ENCODE peak calls at places on chromosomes 4 and X, in five cellular contexts. One of them, this sample, is unnamed.

GRCh38 chrX:153476628-153477027 is 6.3 kb upstream of the HAUS7 start:
- DNase-seq in hepatocyte: peak; percentile 68
- DNase-seq in heart left ventricle: peak; percentile 70
- DNase-seq in activated CD8-positive, alpha-beta T cell treated with anti-CD3 and anti-CD28 coated beads for 36 hours: no peak
- DNase-seq in testis: peak; percentile 63
- DNase-seq in this sample: no peak

GRCh38 chr4:13260513-13260912 is 223.6 kb downstream of the RAB28 start:
- DNase-seq in hepatocyte: no peak
- DNase-seq in heart left ventricle: no peak
- DNase-seq in activated CD8-positive, alpha-beta T cell treated with anti-CD3 and anti-CD28 coated beads for 36 hours: no peak
- DNase-seq in testis: no peak
- DNase-seq in this sample: no peak

GRCh38 chrX:23503835-23504539 is 163.3 kb upstream of the PRDX4 start:
- DNase-seq in hepatocyte: peak; percentile 89
- DNase-seq in heart left ventricle: peak; percentile 83
- DNase-seq in activated CD8-positive, alpha-beta T cell treated with anti-CD3 and anti-CD28 coated beads for 36 hours: no peak
- DNase-seq in testis: peak; percentile 46
- DNase-seq in this sample: no peak

GRCh38 chr4:38099908-38100407 is 139.8 kb downstream of the PTTG2 start:
- DNase-seq in hepatocyte: no peak
- DNase-seq in heart left ventricle: no peak
- DNase-seq in activated CD8-positive, alpha-beta T cell treated with anti-CD3 and anti-CD28 coated beads for 36 hours: no peak
- DNase-seq in testis: no peak
- DNase-seq in this sample: no peak

GRCh38 chrX:12971282-12972003 is 3.5 kb upstream of the TMSB4X start:
- DNase-seq in hepatocyte: no peak
- DNase-seq in heart left ventricle: peak; percentile 70
- DNase-seq in activated CD8-positive, alpha-beta T cell treated with anti-CD3 and anti-CD28 coated beads for 36 hours: peak; percentile 59
- DNase-seq in testis: peak; percentile 20
- DNase-seq in this sample: no peak

GRCh38 chr4:75494563-75494962 is 19.6 kb downstream of the RCHY1 start:
- DNase-seq in hepatocyte: no peak
- DNase-seq in heart left ventricle: no peak
- DNase-seq in activated CD8-positive, alpha-beta T cell treated with anti-CD3 and anti-CD28 coated beads for 36 hours: no peak
- DNase-seq in testis: no peak
- DNase-seq in this sample: no peak

GRCh38 chr4:158481811-158482210 is 39.9 kb upstream of the RXFP1 start:
- DNase-seq in hepatocyte: no peak
- DNase-seq in heart left ventricle: no peak
- DNase-seq in activated CD8-positive, alpha-beta T cell treated with anti-CD3 and anti-CD28 coated beads for 36 hours: no peak
- DNase-seq in testis: no peak
- DNase-seq in this sample: no peak

GRCh38 chrX:49053223-49054072 is 5.4 kb upstream of the CCDC120 start:
- DNase-seq in hepatocyte: peak; percentile 86
- DNase-seq in heart left ventricle: peak; percentile 66
- DNase-seq in activated CD8-positive, alpha-beta T cell treated with anti-CD3 and anti-CD28 coated beads for 36 hours: peak; percentile 73
- DNase-seq in testis: peak; percentile 59
- DNase-seq in this sample: peak; percentile 74

GRCh38 chr4:125123710-125124109 is 191.0 kb upstream of the FAT4 start:
- DNase-seq in hepatocyte: no peak
- DNase-seq in heart left ventricle: no peak
- DNase-seq in activated CD8-positive, alpha-beta T cell treated with anti-CD3 and anti-CD28 coated beads for 36 hours: no peak
- DNase-seq in testis: no peak
- DNase-seq in this sample: no peak

GRCh38 chr4:147453561-147454141 is 27.2 kb upstream of the EDNRA start:
- DNase-seq in hepatocyte: peak; percentile 24
- DNase-seq in heart left ventricle: no peak
- DNase-seq in activated CD8-positive, alpha-beta T cell treated with anti-CD3 and anti-CD28 coated beads for 36 hours: no peak
- DNase-seq in testis: no peak
- DNase-seq in this sample: no peak

GRCh38 chrX:155747520-155747919 is 133.6 kb upstream of the VAMP7 start:
- DNase-seq in hepatocyte: no peak
- DNase-seq in heart left ventricle: peak; percentile 37
- DNase-seq in activated CD8-positive, alpha-beta T cell treated with anti-CD3 and anti-CD28 coated beads for 36 hours: no peak
- DNase-seq in testis: no peak
- DNase-seq in this sample: no peak

GRCh38 chrX:31279359-31279758 is 207.5 kb upstream of the FTHL17 start:
- DNase-seq in hepatocyte: peak; percentile 5
- DNase-seq in heart left ventricle: no peak
- DNase-seq in activated CD8-positive, alpha-beta T cell treated with anti-CD3 and anti-CD28 coated beads for 36 hours: no peak
- DNase-seq in testis: no peak
- DNase-seq in this sample: no peak

GRCh38 chr4:5757536-5757935 is 46.5 kb downstream of the EVC start:
- DNase-seq in hepatocyte: no peak
- DNase-seq in heart left ventricle: no peak
- DNase-seq in activated CD8-positive, alpha-beta T cell treated with anti-CD3 and anti-CD28 coated beads for 36 hours: no peak
- DNase-seq in testis: no peak
- DNase-seq in this sample: no peak

GRCh38 chrX:65635371-65635770 is 32.1 kb upstream of the MSN start:
- DNase-seq in hepatocyte: no peak
- DNase-seq in heart left ventricle: peak; percentile 50
- DNase-seq in activated CD8-positive, alpha-beta T cell treated with anti-CD3 and anti-CD28 coated beads for 36 hours: no peak
- DNase-seq in testis: peak; percentile 37
- DNase-seq in this sample: no peak

GRCh38 chrX:153413731-153414130 is 2.5 kb downstream of the ZFP92 start:
- DNase-seq in hepatocyte: no peak
- DNase-seq in heart left ventricle: no peak
- DNase-seq in activated CD8-positive, alpha-beta T cell treated with anti-CD3 and anti-CD28 coated beads for 36 hours: no peak
- DNase-seq in testis: no peak
- DNase-seq in this sample: no peak

GRCh38 chrX:119194631-119195030 is 41.5 kb upstream of the PGRMC1 start:
- DNase-seq in hepatocyte: peak; percentile 19
- DNase-seq in heart left ventricle: no peak
- DNase-seq in activated CD8-positive, alpha-beta T cell treated with anti-CD3 and anti-CD28 coated beads for 36 hours: no peak
- DNase-seq in testis: no peak
- DNase-seq in this sample: no peak

GRCh38 chr4:89379541-89380035 is 72.0 kb upstream of the GPRIN3 start:
- DNase-seq in hepatocyte: no peak
- DNase-seq in heart left ventricle: no peak
- DNase-seq in activated CD8-positive, alpha-beta T cell treated with anti-CD3 and anti-CD28 coated beads for 36 hours: no peak
- DNase-seq in testis: no peak
- DNase-seq in this sample: no peak

GRCh38 chrX:13965531-13965930 is 64.2 kb downstream of the GEMIN8 start:
- DNase-seq in hepatocyte: no peak
- DNase-seq in heart left ventricle: no peak
- DNase-seq in activated CD8-positive, alpha-beta T cell treated with anti-CD3 and anti-CD28 coated beads for 36 hours: no peak
- DNase-seq in testis: no peak
- DNase-seq in this sample: no peak

GRCh38 chr4:5019274-5019673 is at the start of gene CYTL1:
- DNase-seq in hepatocyte: no peak
- DNase-seq in heart left ventricle: no peak
- DNase-seq in activated CD8-positive, alpha-beta T cell treated with anti-CD3 and anti-CD28 coated beads for 36 hours: peak; percentile 25
- DNase-seq in testis: no peak
- DNase-seq in this sample: no peak

GRCh38 chrX:38654302-38654701 is 93.0 kb downstream of the TSPAN7 start:
- DNase-seq in hepatocyte: peak; percentile 35
- DNase-seq in heart left ventricle: no peak
- DNase-seq in activated CD8-positive, alpha-beta T cell treated with anti-CD3 and anti-CD28 coated beads for 36 hours: no peak
- DNase-seq in testis: peak; percentile 19
- DNase-seq in this sample: no peak

GRCh38 chrX:40809210-40809609 is 73.9 kb upstream of the MED14 start:
- DNase-seq in hepatocyte: no peak
- DNase-seq in heart left ventricle: no peak
- DNase-seq in activated CD8-positive, alpha-beta T cell treated with anti-CD3 and anti-CD28 coated beads for 36 hours: no peak
- DNase-seq in testis: no peak
- DNase-seq in this sample: no peak

GRCh38 chr4:91035276-91035675 is 908.1 kb downstream of the CCSER1 start:
- DNase-seq in hepatocyte: no peak
- DNase-seq in heart left ventricle: no peak
- DNase-seq in activated CD8-positive, alpha-beta T cell treated with anti-CD3 and anti-CD28 coated beads for 36 hours: no peak
- DNase-seq in testis: no peak
- DNase-seq in this sample: no peak

GRCh38 chrX:115565888-115566287 is 4.9 kb downstream of the PLS3 start:
- DNase-seq in hepatocyte: no peak
- DNase-seq in heart left ventricle: no peak
- DNase-seq in activated CD8-positive, alpha-beta T cell treated with anti-CD3 and anti-CD28 coated beads for 36 hours: no peak
- DNase-seq in testis: no peak
- DNase-seq in this sample: no peak

GRCh38 chrX:12011075-12011474 is 127.2 kb upstream of the FRMPD4 start:
- DNase-seq in hepatocyte: no peak
- DNase-seq in heart left ventricle: no peak
- DNase-seq in activated CD8-positive, alpha-beta T cell treated with anti-CD3 and anti-CD28 coated beads for 36 hours: no peak
- DNase-seq in testis: no peak
- DNase-seq in this sample: no peak

GRCh38 chr4:4326136-4326535 is 36.1 kb downstream of the ZBTB49 start:
- DNase-seq in hepatocyte: no peak
- DNase-seq in heart left ventricle: no peak
- DNase-seq in activated CD8-positive, alpha-beta T cell treated with anti-CD3 and anti-CD28 coated beads for 36 hours: no peak
- DNase-seq in testis: peak; percentile 4
- DNase-seq in this sample: no peak

GRCh38 chr4:83581411-83582288 is 45.7 kb downstream of the GPAT3 start:
- DNase-seq in hepatocyte: peak; percentile 51
- DNase-seq in heart left ventricle: no peak
- DNase-seq in activated CD8-positive, alpha-beta T cell treated with anti-CD3 and anti-CD28 coated beads for 36 hours: no peak
- DNase-seq in testis: no peak
- DNase-seq in this sample: peak; percentile 17

GRCh38 chr4:26069218-26069617 is 155.2 kb downstream of the SMIM20 start:
- DNase-seq in hepatocyte: no peak
- DNase-seq in heart left ventricle: no peak
- DNase-seq in activated CD8-positive, alpha-beta T cell treated with anti-CD3 and anti-CD28 coated beads for 36 hours: no peak
- DNase-seq in testis: no peak
- DNase-seq in this sample: peak; percentile 54

GRCh38 chr4:24816797-24817196 is 21.4 kb downstream of the SOD3 start:
- DNase-seq in hepatocyte: no peak
- DNase-seq in heart left ventricle: no peak
- DNase-seq in activated CD8-positive, alpha-beta T cell treated with anti-CD3 and anti-CD28 coated beads for 36 hours: no peak
- DNase-seq in testis: no peak
- DNase-seq in this sample: no peak

GRCh38 chr4:185892165-185892564 is 80.2 kb upstream of the SORBS2 start:
- DNase-seq in hepatocyte: no peak
- DNase-seq in heart left ventricle: no peak
- DNase-seq in activated CD8-positive, alpha-beta T cell treated with anti-CD3 and anti-CD28 coated beads for 36 hours: no peak
- DNase-seq in testis: no peak
- DNase-seq in this sample: no peak
- TF ChIP-seq CTCF in hepatocyte: no peak
- TF ChIP-seq CTCF in heart left ventricle: peak; percentile 26
- TF ChIP-seq CTCF in activated CD8-positive, alpha-beta T cell treated with anti-CD3 and anti-CD28 coated beads for 36 hours: no peak
- TF ChIP-seq CTCF in testis: no peak
- TF ChIP-seq CTCF in this sample: no peak

GRCh38 chrX:132592880-132593279 is 104.0 kb upstream of the MBNL3 start:
- DNase-seq in hepatocyte: peak; percentile 25
- DNase-seq in heart left ventricle: no peak
- DNase-seq in activated CD8-positive, alpha-beta T cell treated with anti-CD3 and anti-CD28 coated beads for 36 hours: peak; percentile 8
- DNase-seq in testis: peak; percentile 33
- DNase-seq in this sample: peak; percentile 8
- TF ChIP-seq CTCF in hepatocyte: peak; percentile 27
- TF ChIP-seq CTCF in heart left ventricle: peak; percentile 51
- TF ChIP-seq CTCF in activated CD8-positive, alpha-beta T cell treated with anti-CD3 and anti-CD28 coated beads for 36 hours: no peak
- TF ChIP-seq CTCF in testis: no peak
- TF ChIP-seq CTCF in this sample: peak; percentile 18

GRCh38 chrX:147478899-147479298 is 432.8 kb upstream of the FMR1 start:
- DNase-seq in hepatocyte: no peak
- DNase-seq in heart left ventricle: no peak
- DNase-seq in activated CD8-positive, alpha-beta T cell treated with anti-CD3 and anti-CD28 coated beads for 36 hours: no peak
- DNase-seq in testis: no peak
- DNase-seq in this sample: no peak

DNA sequence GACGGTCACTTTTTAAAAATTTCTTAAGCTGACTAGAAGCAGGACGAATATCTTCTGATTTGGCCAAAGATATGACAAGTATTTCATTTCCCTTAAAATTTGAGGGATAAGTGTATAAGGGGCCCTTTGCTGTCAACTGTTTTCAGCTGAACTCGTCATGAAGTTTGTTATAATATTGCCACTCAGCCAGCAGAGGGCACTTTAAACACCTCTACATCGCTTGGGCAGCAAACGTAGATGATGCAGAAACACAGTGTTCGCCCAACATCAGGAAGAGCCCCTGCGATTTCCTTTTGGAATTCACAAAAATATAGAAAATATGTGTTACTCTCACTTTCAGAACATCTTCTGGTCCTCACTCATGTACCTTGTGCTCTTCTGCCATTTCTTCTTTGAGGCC is 435.7 kb upstream of the FMR1 start:
- DNase-seq in hepatocyte: peak; percentile 38
- DNase-seq in heart left ventricle: no peak
- DNase-seq in activated CD8-positive, alpha-beta T cell treated with anti-CD3 and anti-CD28 coated beads for 36 hours: peak; percentile 8
- DNase-seq in testis: peak; percentile 43
- DNase-seq in this sample: peak; percentile 4
- TF ChIP-seq CTCF in hepatocyte: peak; percentile 35
- TF ChIP-seq CTCF in heart left ventricle: peak; percentile 25
- TF ChIP-seq CTCF in activated CD8-positive, alpha-beta T cell treated with anti-CD3 and anti-CD28 coated beads for 36 hours: no peak
- TF ChIP-seq CTCF in testis: no peak
- TF ChIP-seq CTCF in this sample: peak; percentile 19

GRCh38 chr4:8347660-8348059 is 78.1 kb downstream of the HTRA3 start:
- DNase-seq in hepatocyte: no peak
- DNase-seq in heart left ventricle: no peak
- DNase-seq in activated CD8-positive, alpha-beta T cell treated with anti-CD3 and anti-CD28 coated beads for 36 hours: no peak
- DNase-seq in testis: no peak
- DNase-seq in this sample: no peak

GRCh38 chr4:8345053-8345945 is 75.7 kb downstream of the HTRA3 start:
- DNase-seq in hepatocyte: no peak
- DNase-seq in heart left ventricle: no peak
- DNase-seq in activated CD8-positive, alpha-beta T cell treated with anti-CD3 and anti-CD28 coated beads for 36 hours: no peak
- DNase-seq in testis: no peak
- DNase-seq in this sample: no peak

GRCh38 chr4:8344387-8344786 is 74.8 kb downstream of the HTRA3 start:
- DNase-seq in hepatocyte: no peak
- DNase-seq in heart left ventricle: no peak
- DNase-seq in activated CD8-positive, alpha-beta T cell treated with anti-CD3 and anti-CD28 coated beads for 36 hours: no peak
- DNase-seq in testis: no peak
- DNase-seq in this sample: no peak

GRCh38 chr4:8346838-8347605 is 77.5 kb downstream of the HTRA3 start:
- DNase-seq in hepatocyte: no peak
- DNase-seq in heart left ventricle: no peak
- DNase-seq in activated CD8-positive, alpha-beta T cell treated with anti-CD3 and anti-CD28 coated beads for 36 hours: no peak
- DNase-seq in testis: no peak
- DNase-seq in this sample: no peak

DNA sequence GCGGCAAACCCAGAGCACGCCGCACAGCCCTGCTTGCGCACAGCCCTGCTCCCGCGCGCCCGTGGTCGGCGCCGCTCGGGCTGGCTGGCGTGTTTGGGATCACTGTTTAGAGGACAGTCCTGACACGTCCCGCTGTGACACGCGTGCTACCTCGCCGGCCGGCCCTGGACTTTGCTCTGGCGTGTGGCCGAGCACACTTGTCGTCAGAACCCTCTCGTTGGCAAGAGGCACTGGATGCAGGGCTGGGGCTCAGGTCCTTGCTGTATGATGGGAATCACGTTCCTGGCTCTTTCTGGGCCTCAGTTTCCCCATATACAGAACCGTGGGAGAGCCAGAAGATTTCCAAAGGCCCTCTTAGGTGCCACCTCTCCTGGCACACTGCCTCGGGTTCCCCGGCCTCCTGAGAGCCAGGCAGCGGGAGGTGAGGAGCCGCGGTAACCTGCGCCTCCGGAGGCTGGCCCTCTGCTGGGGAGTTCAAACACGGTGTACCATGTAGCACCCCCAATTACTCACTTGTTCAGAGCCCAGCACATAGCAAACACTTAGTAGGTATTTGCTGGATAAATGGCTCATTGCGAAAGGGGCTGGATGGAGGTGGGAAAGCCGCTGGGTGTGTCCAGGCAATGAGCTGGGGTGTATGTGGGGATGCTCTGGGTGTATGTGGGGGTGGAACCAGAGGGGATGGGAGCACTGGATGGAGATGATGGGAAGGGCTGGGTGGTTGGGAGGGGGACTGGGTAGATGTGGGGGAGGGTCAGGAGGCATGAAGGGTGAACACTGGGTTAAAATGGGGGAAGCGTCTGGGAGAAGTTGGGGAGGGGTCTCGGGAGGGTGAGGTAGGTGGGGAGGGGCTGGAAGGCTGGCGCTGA is 76.6 kb downstream of the HTRA3 start:
- DNase-seq in hepatocyte: no peak
- DNase-seq in heart left ventricle: no peak
- DNase-seq in activated CD8-positive, alpha-beta T cell treated with anti-CD3 and anti-CD28 coated beads for 36 hours: no peak
- DNase-seq in testis: no peak
- DNase-seq in this sample: no peak
- TF ChIP-seq CTCF in hepatocyte: no peak
- TF ChIP-seq CTCF in heart left ventricle: no peak
- TF ChIP-seq CTCF in activated CD8-positive, alpha-beta T cell treated with anti-CD3 and anti-CD28 coated beads for 36 hours: no peak
- TF ChIP-seq CTCF in testis: no peak
- TF ChIP-seq CTCF in this sample: no peak